ENCODE peak calls at places on chromosomes 7 and 10, in six cellular contexts. One of them, this sample, is unnamed.
A peak's percentile ranks its signal among the peaks of the same experiment; 100 is the strongest.

GRCh38 chr7:128790297-128791037 is 1.3 kb upstream of the CCDC136 start:
- DNase-seq in heart right ventricle: no peak
- DNase-seq in neural progenitor cell: peak; percentile 68
- DNase-seq in A549: no peak
- DNase-seq in mammary epithelial cell: no peak
- DNase-seq in neuronal stem cell: peak; percentile 21
- DNase-seq in this sample: no peak

GRCh38 chr7:150736864-150737263 is 354 bp upstream of the GIMAP5 start:
- DNase-seq in A549: no peak
- DNase-seq in neural progenitor cell: no peak
- DNase-seq in neuronal stem cell: no peak
- DNase-seq in heart right ventricle: no peak
- DNase-seq in mammary epithelial cell: no peak
- DNase-seq in this sample: no peak

GRCh38 chr7:99562832-99563231 is 4.4 kb downstream of the ZNF655 start:
- DNase-seq in neuronal stem cell: no peak
- DNase-seq in A549: peak; percentile 96
- DNase-seq in heart right ventricle: no peak
- DNase-seq in neural progenitor cell: no peak
- DNase-seq in mammary epithelial cell: peak; percentile 97
- DNase-seq in this sample: no peak

GRCh38 chr7:126605553-126605952 is 647.2 kb downstream of the GRM8 start:
- DNase-seq in mammary epithelial cell: no peak
- DNase-seq in heart right ventricle: no peak
- DNase-seq in neuronal stem cell: no peak
- DNase-seq in A549: no peak
- DNase-seq in neural progenitor cell: no peak
- DNase-seq in this sample: no peak

GRCh38 chr7:79951415-79951814 is 183.2 kb upstream of the GNAI1 start:
- DNase-seq in mammary epithelial cell: no peak
- DNase-seq in neural progenitor cell: no peak
- DNase-seq in heart right ventricle: no peak
- DNase-seq in neuronal stem cell: no peak
- DNase-seq in A549: no peak
- DNase-seq in this sample: no peak

GRCh38 chr7:47415289-47416212 is 166.4 kb downstream of the TNS3 start:
- DNase-seq in A549: no peak
- DNase-seq in heart right ventricle: no peak
- DNase-seq in mammary epithelial cell: no peak
- DNase-seq in neuronal stem cell: no peak
- DNase-seq in neural progenitor cell: no peak
- DNase-seq in this sample: no peak

GRCh38 chr10:99958287-99958686 is 51.5 kb downstream of the DNMBP start:
- DNase-seq in mammary epithelial cell: no peak
- DNase-seq in neural progenitor cell: no peak
- DNase-seq in A549: no peak
- DNase-seq in neuronal stem cell: no peak
- DNase-seq in heart right ventricle: no peak
- DNase-seq in this sample: no peak

GRCh38 chr7:144691240-144691639 is 144.6 kb downstream of the TPK1 start:
- DNase-seq in heart right ventricle: no peak
- DNase-seq in neural progenitor cell: no peak
- DNase-seq in neuronal stem cell: no peak
- DNase-seq in A549: no peak
- DNase-seq in mammary epithelial cell: no peak
- DNase-seq in this sample: no peak

GRCh38 chr7:644381-645305 is 81.9 kb upstream of the DNAAF5 start:
- DNase-seq in mammary epithelial cell: no peak
- DNase-seq in heart right ventricle: peak; percentile 41
- DNase-seq in neural progenitor cell: no peak
- DNase-seq in A549: no peak
- DNase-seq in neuronal stem cell: no peak
- DNase-seq in this sample: no peak

GRCh38 chr10:74077416-74077815 is 73.2 kb downstream of the AP3M1 start:
- DNase-seq in heart right ventricle: no peak
- DNase-seq in neural progenitor cell: no peak
- DNase-seq in A549: peak; percentile 40
- DNase-seq in neuronal stem cell: no peak
- DNase-seq in mammary epithelial cell: no peak
- DNase-seq in this sample: no peak

GRCh38 chr10:58857251-58857650 is 319.2 kb upstream of the PHYHIPL start:
- DNase-seq in neural progenitor cell: no peak
- DNase-seq in mammary epithelial cell: no peak
- DNase-seq in A549: peak; percentile 27
- DNase-seq in neuronal stem cell: no peak
- DNase-seq in heart right ventricle: no peak
- DNase-seq in this sample: no peak

GRCh38 chr10:73076361-73077183 is 20.1 kb downstream of the P4HA1 start:
- DNase-seq in neuronal stem cell: no peak
- DNase-seq in A549: no peak
- DNase-seq in heart right ventricle: peak; percentile 83
- DNase-seq in mammary epithelial cell: peak; percentile 29
- DNase-seq in neural progenitor cell: no peak
- DNase-seq in this sample: no peak

GRCh38 chr7:84510501-84510900 is 315.9 kb upstream of the SEMA3A start:
- DNase-seq in heart right ventricle: no peak
- DNase-seq in A549: no peak
- DNase-seq in neuronal stem cell: no peak
- DNase-seq in mammary epithelial cell: peak; percentile 17
- DNase-seq in neural progenitor cell: no peak
- DNase-seq in this sample: no peak

GRCh38 chr10:27437775-27438174 is 66.3 kb upstream of the RAB18 start:
- DNase-seq in A549: no peak
- DNase-seq in mammary epithelial cell: no peak
- DNase-seq in heart right ventricle: no peak
- DNase-seq in neuronal stem cell: no peak
- DNase-seq in neural progenitor cell: no peak
- DNase-seq in this sample: no peak

GRCh38 chr10:30371954-30372353 is 22.9 kb upstream of the MTPAP start:
- DNase-seq in heart right ventricle: no peak
- DNase-seq in mammary epithelial cell: no peak
- DNase-seq in neuronal stem cell: no peak
- DNase-seq in neural progenitor cell: no peak
- DNase-seq in A549: peak; percentile 45
- DNase-seq in this sample: no peak

GRCh38 chr10:132151951-132152505 is 34.7 kb upstream of the DPYSL4 start:
- DNase-seq in neuronal stem cell: no peak
- DNase-seq in neural progenitor cell: no peak
- DNase-seq in heart right ventricle: no peak
- DNase-seq in mammary epithelial cell: no peak
- DNase-seq in A549: no peak
- DNase-seq in this sample: no peak

GRCh38 chr7:105688617-105689016 is 107.3 kb upstream of the EFCAB10 start:
- DNase-seq in heart right ventricle: no peak
- DNase-seq in neural progenitor cell: no peak
- DNase-seq in neuronal stem cell: no peak
- DNase-seq in A549: no peak
- DNase-seq in mammary epithelial cell: no peak
- DNase-seq in this sample: no peak

GRCh38 chr7:106535234-106536026 is 125.5 kb downstream of the CCDC71L start:
- DNase-seq in neural progenitor cell: no peak
- DNase-seq in neuronal stem cell: no peak
- DNase-seq in A549: peak; percentile 10
- DNase-seq in heart right ventricle: no peak
- DNase-seq in mammary epithelial cell: no peak
- DNase-seq in this sample: no peak

GRCh38 chr7:22373911-22374310 is 17.0 kb upstream of the RAPGEF5 start:
- DNase-seq in neuronal stem cell: no peak
- DNase-seq in neural progenitor cell: no peak
- DNase-seq in mammary epithelial cell: no peak
- DNase-seq in heart right ventricle: no peak
- DNase-seq in A549: no peak
- DNase-seq in this sample: no peak

GRCh38 chr10:50896721-50897120 is 11.3 kb upstream of the A1CF start:
- DNase-seq in mammary epithelial cell: no peak
- DNase-seq in heart right ventricle: no peak
- DNase-seq in A549: no peak
- DNase-seq in neuronal stem cell: no peak
- DNase-seq in neural progenitor cell: no peak
- DNase-seq in this sample: no peak

GRCh38 chr7:142482899-142483658 is 225.2 kb upstream of the PRSS58 start:
- DNase-seq in neuronal stem cell: no peak
- DNase-seq in mammary epithelial cell: peak; percentile 27
- DNase-seq in neural progenitor cell: peak; percentile 67
- DNase-seq in heart right ventricle: no peak
- DNase-seq in A549: peak; percentile 25
- DNase-seq in this sample: peak; percentile 47

GRCh38 chr10:110006358-110007170 is 1.2 kb upstream of the ADD3 start:
- DNase-seq in neural progenitor cell: peak; percentile 32
- DNase-seq in heart right ventricle: peak; percentile 80
- DNase-seq in mammary epithelial cell: peak; percentile 24
- DNase-seq in neuronal stem cell: peak; percentile 31
- DNase-seq in A549: peak; percentile 45
- DNase-seq in this sample: no peak
- H3K4me3 ChIP-seq in neural progenitor cell: peak overlapping the region; percentile 89
- H3K4me3 ChIP-seq in heart right ventricle: peak overlapping the region; percentile 94
- H3K4me3 ChIP-seq in mammary epithelial cell: peak overlapping the region; percentile 43
- H3K4me3 ChIP-seq in neuronal stem cell: peak overlapping the region; percentile 71
- H3K4me3 ChIP-seq in A549: peak overlapping the region; percentile 85
- H3K4me3 ChIP-seq in this sample: peak overlapping the region; percentile 67

GRCh38 chr10:92758594-92758993 is 68.8 kb downstream of the HHEX start:
- DNase-seq in neuronal stem cell: no peak
- DNase-seq in neural progenitor cell: no peak
- DNase-seq in mammary epithelial cell: no peak
- DNase-seq in A549: no peak
- DNase-seq in heart right ventricle: no peak
- DNase-seq in this sample: no peak

GRCh38 chr10:92757720-92758119 is 68.0 kb downstream of the HHEX start:
- DNase-seq in mammary epithelial cell: no peak
- DNase-seq in neuronal stem cell: no peak
- DNase-seq in A549: no peak
- DNase-seq in heart right ventricle: no peak
- DNase-seq in neural progenitor cell: no peak
- DNase-seq in this sample: no peak

GRCh38 chr10:92760609-92761008 is 70.9 kb downstream of the HHEX start:
- DNase-seq in mammary epithelial cell: no peak
- DNase-seq in neuronal stem cell: no peak
- DNase-seq in A549: peak; percentile 40
- DNase-seq in heart right ventricle: no peak
- DNase-seq in neural progenitor cell: no peak
- DNase-seq in this sample: no peak

GRCh38 chr10:92763634-92764155 is 73.9 kb downstream of the HHEX start:
- DNase-seq in neural progenitor cell: no peak
- DNase-seq in neuronal stem cell: no peak
- DNase-seq in mammary epithelial cell: no peak
- DNase-seq in heart right ventricle: no peak
- DNase-seq in A549: no peak
- DNase-seq in this sample: no peak

GRCh38 chr10:92761576-92761975 is 71.8 kb downstream of the HHEX start:
- DNase-seq in A549: no peak
- DNase-seq in neural progenitor cell: no peak
- DNase-seq in heart right ventricle: no peak
- DNase-seq in mammary epithelial cell: no peak
- DNase-seq in neuronal stem cell: no peak
- DNase-seq in this sample: no peak
- H3K4me3 ChIP-seq in A549: no peak overlapping the region
- H3K4me3 ChIP-seq in neural progenitor cell: no peak overlapping the region
- H3K4me3 ChIP-seq in heart right ventricle: no peak overlapping the region
- H3K4me3 ChIP-seq in mammary epithelial cell: no peak overlapping the region
- H3K4me3 ChIP-seq in neuronal stem cell: no peak overlapping the region
- H3K4me3 ChIP-seq in this sample: no peak overlapping the region

GRCh38 chr7:71424166-71424803 is 292.3 kb downstream of the GALNT17 start:
- DNase-seq in neuronal stem cell: no peak
- DNase-seq in heart right ventricle: no peak
- DNase-seq in mammary epithelial cell: no peak
- DNase-seq in A549: no peak
- DNase-seq in neural progenitor cell: no peak
- DNase-seq in this sample: no peak
- H3K4me3 ChIP-seq in neuronal stem cell: no peak overlapping the region
- H3K4me3 ChIP-seq in heart right ventricle: no peak overlapping the region
- H3K4me3 ChIP-seq in mammary epithelial cell: no peak overlapping the region
- H3K4me3 ChIP-seq in A549: no peak overlapping the region
- H3K4me3 ChIP-seq in neural progenitor cell: no peak overlapping the region
- H3K4me3 ChIP-seq in this sample: no peak overlapping the region

DNA sequence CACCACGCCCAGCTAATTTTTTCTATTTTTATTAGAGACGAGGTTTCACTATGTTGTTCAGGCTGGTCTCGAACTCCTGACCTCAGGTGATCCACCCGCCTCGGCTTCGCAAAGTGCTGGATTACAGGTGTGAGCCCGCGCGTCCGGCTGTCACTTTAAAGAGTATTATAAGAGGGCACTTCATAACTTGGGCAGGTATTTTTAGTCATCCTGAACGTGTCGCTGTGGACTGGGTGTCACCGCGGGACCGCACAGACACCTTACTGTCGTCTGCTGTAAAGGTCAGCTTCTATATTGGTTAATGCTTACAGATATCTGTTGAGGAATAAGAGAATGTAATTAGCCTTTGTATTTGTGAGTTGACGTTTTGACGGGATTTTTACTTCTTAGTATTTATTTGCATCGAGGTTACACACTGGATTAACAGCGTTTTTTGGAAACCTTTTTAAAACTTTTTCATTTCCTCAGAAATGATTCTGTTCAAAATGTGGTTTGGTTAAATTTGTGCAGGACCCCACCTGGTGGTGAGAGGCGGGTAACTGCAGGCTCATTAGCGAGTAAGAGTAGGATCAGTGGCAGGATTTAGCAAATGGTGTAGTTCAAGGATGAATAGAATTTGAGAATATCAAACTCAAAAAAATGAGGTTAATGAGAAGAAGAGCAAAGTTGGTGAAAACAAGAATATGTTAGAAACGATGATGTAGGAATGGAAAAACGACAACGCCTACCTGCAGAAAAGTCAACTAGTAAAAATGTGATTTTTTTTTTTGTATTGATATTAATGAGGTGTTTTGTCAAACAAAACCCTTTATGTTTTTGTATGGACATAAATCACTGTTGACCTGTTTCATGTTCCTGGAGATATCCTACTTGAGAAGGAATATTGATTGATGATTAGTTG is 3.2 kb downstream of the DNAJB6 start:
- DNase-seq in mammary epithelial cell: peak; percentile 65
- DNase-seq in A549: peak; percentile 69
- DNase-seq in heart right ventricle: peak; percentile 67
- DNase-seq in neuronal stem cell: peak; percentile 57
- DNase-seq in neural progenitor cell: peak; percentile 67
- DNase-seq in this sample: no peak
- H3K4me3 ChIP-seq in mammary epithelial cell: no peak overlapping the region
- H3K4me3 ChIP-seq in A549: no peak overlapping the region
- H3K4me3 ChIP-seq in heart right ventricle: no peak overlapping the region
- H3K4me3 ChIP-seq in neuronal stem cell: no peak overlapping the region
- H3K4me3 ChIP-seq in neural progenitor cell: no peak overlapping the region
- H3K4me3 ChIP-seq in this sample: no peak overlapping the region

GRCh38 chr10:45464958-45465567 is 91.0 kb downstream of the ALOX5 start:
- DNase-seq in heart right ventricle: peak; percentile 81
- DNase-seq in A549: peak; percentile 62
- DNase-seq in mammary epithelial cell: peak; percentile 47
- DNase-seq in neuronal stem cell: peak; percentile 57
- DNase-seq in neural progenitor cell: peak; percentile 83
- DNase-seq in this sample: no peak

GRCh38 chr10:45460235-45460878 is 86.3 kb downstream of the ALOX5 start:
- DNase-seq in neural progenitor cell: no peak
- DNase-seq in A549: no peak
- DNase-seq in mammary epithelial cell: no peak
- DNase-seq in neuronal stem cell: no peak
- DNase-seq in heart right ventricle: no peak
- DNase-seq in this sample: no peak

GRCh38 chr10:45466784-45467183 is 92.8 kb downstream of the ALOX5 start:
- DNase-seq in mammary epithelial cell: no peak
- DNase-seq in neural progenitor cell: no peak
- DNase-seq in A549: no peak
- DNase-seq in neuronal stem cell: no peak
- DNase-seq in heart right ventricle: no peak
- DNase-seq in this sample: no peak

GRCh38 chr10:45461034-45461433 is 87.0 kb downstream of the ALOX5 start:
- DNase-seq in A549: no peak
- DNase-seq in heart right ventricle: no peak
- DNase-seq in neuronal stem cell: no peak
- DNase-seq in mammary epithelial cell: no peak
- DNase-seq in neural progenitor cell: no peak
- DNase-seq in this sample: no peak

GRCh38 chr10:45463244-45464116 is 89.5 kb downstream of the ALOX5 start:
- DNase-seq in heart right ventricle: no peak
- DNase-seq in neuronal stem cell: no peak
- DNase-seq in A549: no peak
- DNase-seq in neural progenitor cell: no peak
- DNase-seq in mammary epithelial cell: no peak
- DNase-seq in this sample: no peak
- H3K4me3 ChIP-seq in heart right ventricle: no peak overlapping the region
- H3K4me3 ChIP-seq in neuronal stem cell: no peak overlapping the region
- H3K4me3 ChIP-seq in A549: no peak overlapping the region
- H3K4me3 ChIP-seq in neural progenitor cell: no peak overlapping the region
- H3K4me3 ChIP-seq in mammary epithelial cell: no peak overlapping the region
- H3K4me3 ChIP-seq in this sample: no peak overlapping the region